ENCODE peak calls at places on chromosomes 16 and 17, in four cellular contexts. R is uterus, C is NB4, T is suprapubic skin. E is an unnamed sample.

GRCh38 chr16:24789881-24790280 is 55.9 kb upstream of the SLC5A11 start:
- DNase-seq in C (no peak), T (no peak), R (no peak), E (no peak)

GRCh38 chr16:1879477-1879876 is 7.5 kb upstream of the MEIOB start:
- DNase-seq in R (no peak), T (no peak), C (no peak), E (no peak)

GRCh38 chr17:6639014-6639650 is 1.4 kb downstream of the KIAA0753 start:
- DNase-seq in C (no peak), R (no peak), T (no peak), E (no peak)

GRCh38 chr17:43536236-43537088 is 9.7 kb downstream of the ETV4 start:
- DNase-seq in C (peak), R (no peak), T (no peak), E (no peak)

GRCh38 chr17:58541249-58541648 is 26.8 kb upstream of the MTMR4 start:
- DNase-seq in C (peak), R (no peak), T (no peak), E (no peak)

GRCh38 chr17:35167666-35168065 is 20.0 kb downstream of the UNC45B start:
- DNase-seq in T (no peak), R (no peak), C (no peak), E (no peak)

GRCh38 chr16:66569827-66570405 is 3.7 kb downstream of the CMTM1 start:
- DNase-seq in C (peak), R (no peak), T (no peak), E (no peak)

GRCh38 chr17:48577946-48578615 is at the start of gene HOXB4:
- DNase-seq in C (no peak), R (peak), T (peak), E (peak)

GRCh38 chr17:79933863-79934652 is 94.8 kb upstream of the CBX4 start:
- DNase-seq in C (peak), T (no peak), R (no peak), E (no peak)

GRCh38 chr16:12262454-12263180 is 286.1 kb downstream of the SNX29 start:
- DNase-seq in C (no peak), T (no peak), R (no peak), E (no peak)

GRCh38 chr17:72399608-72400487 is 279.0 kb downstream of the SOX9 start:
- DNase-seq in C (no peak), R (no peak), T (no peak), E (no peak)

GRCh38 chr17:45070809-45071208 is 9.7 kb downstream of the NMT1 start:
- DNase-seq in T (no peak), R (no peak), C (no peak), E (no peak)

GRCh38 chr16:86836503-86837125 is 258.3 kb downstream of the FOXL1 start:
- DNase-seq in C (no peak), T (no peak), R (no peak), E (no peak)

GRCh38 chr17:21286771-21287702 is 2.5 kb downstream of the MAP2K3 start:
- DNase-seq in C (peak), T (peak), R (no peak), E (no peak)

GRCh38 chr17:21287703-21288449 is 3.4 kb downstream of the MAP2K3 start:
- DNase-seq in R (peak), C (peak), T (peak), E (peak)

GRCh38 chr17:21284319-21285163 is at the start of gene MAP2K3:
- DNase-seq in R (peak), C (peak), T (peak), E (peak)

GRCh38 chr17:21285164-21286065 is 904 bp downstream of the MAP2K3 start:
- DNase-seq in C (peak), R (no peak), T (peak), E (peak)

GRCh38 chr17:21286066-21286770 is 1.7 kb downstream of the MAP2K3 start:
- DNase-seq in T (peak), C (peak), R (peak), E (peak)
- TF ChIP-seq POLR2A in T (no peak), C (peak), R (no peak), E (peak)

GRCh38 chr17:27353469-27354050 is 59.6 kb downstream of the WSB1 start:
- DNase-seq in R (peak), C (peak), T (peak), E (peak)
- TF ChIP-seq POLR2A in R (peak), C (peak), T (no peak), E (peak)

DNA sequence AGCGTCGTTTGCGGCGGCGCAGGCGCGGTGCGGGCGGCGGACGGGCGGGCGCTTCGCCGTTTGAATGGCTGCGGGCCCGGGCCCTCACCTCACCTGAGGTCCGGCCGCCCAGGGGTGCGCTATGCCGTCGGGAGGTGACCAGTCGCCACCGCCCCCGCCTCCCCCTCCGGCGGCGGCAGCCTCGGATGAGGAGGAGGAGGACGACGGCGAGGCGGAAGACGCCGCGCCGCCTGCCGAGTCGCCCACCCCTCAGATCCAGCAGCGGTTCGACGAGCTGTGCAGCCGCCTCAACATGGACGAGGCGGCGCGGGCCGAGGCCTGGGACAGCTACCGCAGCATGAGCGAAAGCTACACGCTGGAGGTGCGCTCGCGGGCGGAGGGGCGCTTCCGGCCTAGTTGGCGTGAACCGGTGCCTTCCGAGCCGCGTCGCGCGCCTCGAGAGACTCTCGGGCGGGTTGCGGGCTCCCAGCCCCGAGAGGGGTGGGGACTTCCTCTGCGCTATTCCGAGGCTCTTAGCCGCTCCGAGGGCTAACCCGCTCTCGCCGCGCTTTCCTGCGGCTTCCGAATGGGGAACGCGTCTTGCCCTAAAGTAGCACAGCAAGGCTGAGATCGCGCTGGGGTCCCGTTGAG is at the start of gene RBL2:
- DNase-seq in R (peak), C (peak), T (peak), E (no peak)
- TF ChIP-seq POLR2A in R (peak), C (peak), T (no peak), E (peak)

DNA sequence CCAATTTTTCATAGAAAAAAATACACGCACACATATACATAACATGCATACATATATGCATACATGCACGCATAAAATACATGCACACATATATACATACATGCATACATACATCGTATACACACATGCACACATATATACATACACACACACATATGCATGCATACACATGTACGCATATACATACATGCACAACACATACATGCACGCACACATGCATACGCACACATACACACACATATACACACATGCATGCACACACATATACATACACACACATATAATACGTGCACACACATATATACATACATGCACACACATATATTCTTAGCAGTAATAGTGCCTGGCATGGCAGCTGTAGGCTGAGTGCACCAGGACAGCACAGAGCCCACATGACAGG is 24.9 kb downstream of the USP36 start:
- DNase-seq in R (no peak), C (no peak), T (no peak), E (no peak)
- TF ChIP-seq POLR2A in R (no peak), C (no peak), T (no peak), E (no peak)

GRCh38 chr17:27354051-27354490 is 60.2 kb downstream of the WSB1 start:
- DNase-seq in R (no peak), C (no peak), T (no peak), E (no peak)
- TF ChIP-seq POLR2A in R (no peak), C (no peak), T (no peak), E (no peak)

GRCh38 chr16:47507701-47508100 is 46.6 kb downstream of the PHKB start:
- DNase-seq in R (no peak), C (no peak), T (no peak), E (no peak)
- TF ChIP-seq POLR2A in R (no peak), C (no peak), T (no peak), E (no peak)

GRCh38 chr17:75646626-75646968 is 13.4 kb downstream of the SMIM5 start:
- DNase-seq in R (no peak), C (no peak), T (no peak), E (no peak)

GRCh38 chr17:75645889-75646625 is 12.8 kb downstream of the SMIM5 start:
- DNase-seq in C (no peak), T (no peak), R (peak), E (no peak)

GRCh38 chr17:75643033-75644017 is 10.1 kb downstream of the SMIM5 start:
- DNase-seq in R (no peak), T (peak), C (no peak), E (no peak)

GRCh38 chr17:75647061-75647460 is 13.8 kb downstream of the SMIM5 start:
- DNase-seq in C (no peak), T (no peak), R (no peak), E (no peak)

DNA sequence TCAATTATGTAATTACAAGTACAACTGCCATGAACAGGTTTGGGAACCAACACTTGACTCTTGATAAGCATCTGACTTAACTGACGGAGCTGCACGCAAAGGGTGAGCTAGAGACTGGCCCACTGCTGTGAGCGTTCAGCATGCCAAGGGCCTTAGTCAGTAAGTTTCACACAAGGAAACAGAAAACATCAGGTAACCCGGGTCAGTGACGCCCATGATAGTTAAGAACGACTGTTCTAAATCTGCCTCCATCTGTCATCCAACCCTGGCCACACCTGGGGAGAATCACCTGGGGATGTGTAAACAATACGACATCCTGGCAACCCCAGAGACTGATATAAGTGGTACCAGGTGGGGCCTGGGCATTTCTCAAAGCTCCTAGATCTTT is 12.3 kb downstream of the SMIM5 start:
- DNase-seq in T (no peak), C (no peak), R (no peak), E (no peak)
- TF ChIP-seq POLR2A in T (no peak), C (no peak), R (no peak), E (no peak)

DNA sequence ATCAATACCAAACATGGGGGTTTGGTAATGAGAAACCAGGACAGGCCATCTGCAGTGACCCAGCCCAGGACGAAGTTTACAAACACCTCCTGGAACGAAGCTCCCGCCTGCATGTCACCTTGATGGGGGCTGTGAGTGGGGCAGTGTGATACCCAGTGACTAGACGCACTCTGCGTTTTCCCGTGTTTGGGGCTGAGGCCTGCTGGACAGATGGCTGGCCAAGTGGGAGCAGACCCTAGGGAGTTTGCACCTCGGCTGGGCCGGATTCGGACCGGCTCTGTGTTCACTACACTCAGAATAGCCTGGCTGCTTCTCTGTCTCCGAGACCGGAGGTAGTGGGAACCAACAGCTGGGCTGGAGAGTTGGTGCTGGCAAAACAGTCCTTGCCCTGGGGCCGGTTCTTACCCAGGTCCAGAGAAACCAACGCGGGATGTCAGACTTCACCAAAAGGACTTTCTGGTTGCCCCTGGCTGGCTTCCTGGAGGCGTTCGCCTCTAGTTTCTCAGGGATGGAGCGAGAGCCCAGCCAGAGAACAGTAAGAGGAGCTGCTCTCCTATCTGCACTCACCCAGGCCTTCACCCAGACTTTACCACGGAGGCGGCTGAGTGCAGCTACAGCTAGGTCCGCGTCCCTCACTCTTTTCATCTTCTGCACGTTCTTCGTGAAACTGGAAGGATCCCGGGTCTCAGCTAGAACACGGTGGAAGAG is 20.4 kb downstream of the CARHSP1 start:
- DNase-seq in T (no peak), C (peak), R (no peak), E (no peak)
- TF ChIP-seq POLR2A in T (no peak), C (no peak), R (no peak), E (no peak)